ENCODE peak calls at places on chromosomes 4 and X, in ten cellular contexts. B, C, T, K, A, P, S, I, Q and O are unnamed samples.

GRCh38 chr4:163748474-163748873 is 254.0 kb downstream of the TMA16 start:
- DNase-seq in B (no peak), C (no peak), T (no peak), K (peak), A (no peak), P (no peak), S (no peak), I (no peak), Q (no peak), O (no peak)

GRCh38 chr4:26061248-26061986 is 147.4 kb downstream of the SMIM20 start:
- DNase-seq in B (peak), C (no peak), T (peak), K (peak), A (no peak), P (no peak), S (no peak), I (peak), Q (no peak), O (peak)

GRCh38 chrX:48897157-48897620 is 379 bp downstream of the TIMM17B start:
- DNase-seq in B (peak), C (no peak), T (peak), K (peak), A (no peak), P (peak), S (peak), I (peak), Q (peak), O (peak)

GRCh38 chr4:61200991-61201526 is 933 bp downstream of the ADGRL3 start:
- DNase-seq in B (peak), C (no peak), T (no peak), K (peak), A (peak), P (peak), S (peak), I (peak), Q (no peak), O (no peak)

GRCh38 chrX:9644335-9644734 is 121.3 kb downstream of the GPR143 start:
- DNase-seq in B (no peak), C (no peak), T (peak), K (no peak), A (no peak), P (no peak), S (no peak), I (peak), Q (no peak), O (no peak)

GRCh38 chr4:6739920-6740319 is 23.9 kb downstream of the BLOC1S4 start:
- DNase-seq in B (no peak), C (no peak), T (no peak), K (no peak), A (no peak), P (no peak), S (no peak), I (no peak), Q (no peak), O (no peak)

GRCh38 chrX:105618393-105619101 is 203.8 kb upstream of the NRK start:
- DNase-seq in B (no peak), C (no peak), T (peak), K (no peak), A (no peak), P (no peak), S (no peak), I (no peak), Q (no peak), O (no peak)

GRCh38 chr4:141132689-141133145 is 552 bp downstream of the RNF150 start:
- DNase-seq in B (no peak), C (no peak), T (no peak), K (peak), A (peak), P (peak), S (no peak), I (peak), Q (no peak), O (no peak)

GRCh38 chrX:16552546-16552945 is 97.4 kb upstream of the S100G start:
- DNase-seq in B (no peak), C (no peak), T (peak), K (peak), A (no peak), P (no peak), S (no peak), I (no peak), Q (no peak), O (no peak)

GRCh38 chr4:906311-907102 is 25.6 kb downstream of the GAK start:
- DNase-seq in B (no peak), C (no peak), T (no peak), K (no peak), A (no peak), P (no peak), S (no peak), I (no peak), Q (peak), O (no peak)

GRCh38 chr4:189204616-189205015 is 736.1 kb upstream of the FRG1 start:
- DNase-seq in B (no peak), C (no peak), T (no peak), K (no peak), A (no peak), P (no peak), S (no peak), I (no peak), Q (no peak), O (no peak)

GRCh38 chr4:13151178-13151577 is 333.0 kb downstream of the RAB28 start:
- DNase-seq in B (peak), C (no peak), T (no peak), K (no peak), A (no peak), P (no peak), S (no peak), I (no peak), Q (no peak), O (no peak)

GRCh38 chr4:76758290-76758882 is 139.6 kb downstream of the SOWAHB start:
- DNase-seq in B (peak), C (no peak), T (peak), K (peak), A (peak), P (no peak), S (no peak), I (peak), Q (no peak), O (peak)

GRCh38 chrX:31293409-31293808 is 221.6 kb upstream of the FTHL17 start:
- DNase-seq in B (no peak), C (no peak), T (peak), K (peak), A (no peak), P (no peak), S (no peak), I (no peak), Q (no peak), O (no peak)

GRCh38 chr4:118033148-118034060 is 882 bp upstream of the NDST3 start:
- DNase-seq in B (peak), C (no peak), T (peak), K (peak), A (peak), P (no peak), S (no peak), I (no peak), Q (peak), O (peak)

GRCh38 chr4:132565542-132565941 is 583.6 kb upstream of the PCDH10 start:
- DNase-seq in B (no peak), C (no peak), T (no peak), K (no peak), A (no peak), P (no peak), S (no peak), I (no peak), Q (no peak), O (no peak)

GRCh38 chrX:43646800-43647199 is 9.3 kb upstream of the MAOA start:
- DNase-seq in B (no peak), C (no peak), T (no peak), K (no peak), A (no peak), P (no peak), S (no peak), I (no peak), Q (no peak), O (no peak)

GRCh38 chrX:14039344-14039743 is 9.7 kb upstream of the GEMIN8 start:
- DNase-seq in B (no peak), C (peak), T (peak), K (peak), A (peak), P (no peak), S (no peak), I (peak), Q (no peak), O (peak)

GRCh38 chrX:139783959-139784358 is 76.0 kb upstream of the MCF2 start:
- DNase-seq in B (no peak), C (no peak), T (no peak), K (no peak), A (no peak), P (no peak), S (no peak), I (no peak), Q (no peak), O (no peak)

GRCh38 chrX:66221856-66222255 is 57.8 kb downstream of the HEPH start:
- DNase-seq in B (no peak), C (no peak), T (no peak), K (no peak), A (no peak), P (no peak), S (no peak), I (no peak), Q (no peak), O (no peak)

GRCh38 chr4:4524364-4524763 is 17.5 kb downstream of the STX18 start:
- DNase-seq in B (peak), C (no peak), T (peak), K (no peak), A (no peak), P (no peak), S (no peak), I (no peak), Q (no peak), O (no peak)

GRCh38 chrX:44282753-44283152 is 60.7 kb downstream of the EFHC2 start:
- DNase-seq in B (no peak), C (no peak), T (no peak), K (no peak), A (no peak), P (no peak), S (no peak), I (no peak), Q (no peak), O (no peak)

GRCh38 chr4:149291463-149291862 is 524.2 kb downstream of the IQCM start:
- DNase-seq in B (no peak), C (no peak), T (peak), K (no peak), A (no peak), P (peak), S (no peak), I (no peak), Q (no peak), O (no peak)

GRCh38 chr4:111406036-111406435 is 739.2 kb upstream of the FAM241A start:
- DNase-seq in B (no peak), C (no peak), T (no peak), K (no peak), A (no peak), P (no peak), S (no peak), I (no peak), Q (no peak), O (no peak)

GRCh38 chrX:109475174-109475891 is 6.6 kb downstream of the GUCY2F start:
- DNase-seq in B (peak), C (no peak), T (peak), K (peak), A (peak), P (peak), S (peak), I (peak), Q (peak), O (peak)

GRCh38 chr4:97479388-97479787 is 663.9 kb downstream of the STPG2 start:
- DNase-seq in B (no peak), C (no peak), T (no peak), K (no peak), A (no peak), P (no peak), S (no peak), I (no peak), Q (no peak), O (no peak)

GRCh38 chr4:75821966-75822365 is 80.3 kb downstream of the PPEF2 start:
- DNase-seq in B (no peak), C (no peak), T (peak), K (no peak), A (no peak), P (no peak), S (no peak), I (no peak), Q (no peak), O (no peak)

GRCh38 chr4:185033950-185034349 is 15.7 kb downstream of the HELT start:
- DNase-seq in B (no peak), C (no peak), T (no peak), K (no peak), A (no peak), P (no peak), S (no peak), I (no peak), Q (no peak), O (no peak)

GRCh38 chrX:122579036-122579435 is 605.0 kb upstream of the GRIA3 start:
- DNase-seq in B (no peak), C (no peak), T (no peak), K (no peak), A (no peak), P (no peak), S (no peak), I (no peak), Q (no peak), O (no peak)

GRCh38 chrX:138897621-138898492 is 186.3 kb upstream of the FGF13 start:
- DNase-seq in B (no peak), C (no peak), T (no peak), K (no peak), A (no peak), P (no peak), S (no peak), I (no peak), Q (no peak), O (no peak)

GRCh38 chrX:27591938-27592337 is 1.8 kb downstream of the DCAF8L2 start:
- DNase-seq in B (peak), C (no peak), T (no peak), K (no peak), A (no peak), P (no peak), S (no peak), I (no peak), Q (no peak), O (no peak)